ENCODE peak calls at places on chromosomes 1 and 21, in seven cellular contexts. B is ovary, Y is gastrocnemius medialis, A is body of pancreas, D is PC-3, I is transverse colon, Z is cardiac muscle cell. C is an unnamed sample.
A peak's percentile ranks its signal among the peaks of the same experiment; 100 is the strongest.

GRCh38 chr1:235207202-235207565 is 46.1 kb upstream of the RBM34 start:
- DNase-seq in B (no peak), Y (no peak), A (no peak), D (no peak), I (no peak), Z (no peak), C (no peak)

GRCh38 chr1:177865807-177866206 is 104.1 kb downstream of the SEC16B start:
- DNase-seq in B (no peak), Y (no peak), A (no peak), D (no peak), I (no peak), Z (no peak), C (no peak)

GRCh38 chr1:201307760-201308499 is 24.6 kb downstream of the PKP1 start:
- DNase-seq in B (no peak), Y (no peak), A (no peak), D (peak; percentile 100), I (peak; percentile 85), Z (no peak), C (no peak)

GRCh38 chr1:198741744-198742143 is 102.9 kb downstream of the PTPRC start:
- DNase-seq in B (no peak), Y (no peak), A (no peak), D (no peak), I (no peak), Z (peak; percentile 4), C (no peak)

GRCh38 chr21:37375866-37376574 is 9.4 kb downstream of the DYRK1A start:
- DNase-seq in B (no peak), Y (no peak), A (no peak), D (no peak), I (no peak), Z (no peak), C (no peak)

GRCh38 chr1:225980005-225980404 is 19.1 kb downstream of the SDE2 start:
- DNase-seq in B (no peak), Y (no peak), A (peak; percentile 87), D (no peak), I (peak; percentile 68), Z (no peak), C (no peak)

GRCh38 chr21:34795152-34796141 is 126.7 kb downstream of the CLIC6 start:
- DNase-seq in B (no peak), Y (no peak), A (peak; percentile 42), D (peak; percentile 92), I (peak; percentile 67), Z (peak; percentile 67), C (no peak)

GRCh38 chr1:145751491-145752021 is 32.3 kb downstream of the CD160 start:
- DNase-seq in B (no peak), Y (no peak), A (no peak), D (peak; percentile 65), I (no peak), Z (peak; percentile 76), C (no peak)

GRCh38 chr1:67749844-67750689 is 65.1 kb downstream of the GADD45A start:
- DNase-seq in B (no peak), Y (no peak), A (peak; percentile 40), D (peak; percentile 91), I (no peak), Z (peak; percentile 84), C (peak; percentile 76)

GRCh38 chr1:24548070-24548469 is 7.8 kb upstream of the NCMAP start:
- DNase-seq in B (no peak), Y (no peak), A (no peak), D (no peak), I (no peak), Z (no peak), C (no peak)

GRCh38 chr1:209080170-209080781 is 503.2 kb upstream of the CAMK1G start:
- DNase-seq in B (no peak), Y (no peak), A (no peak), D (peak; percentile 77), I (no peak), Z (no peak), C (no peak)

GRCh38 chr1:89971600-89971999 is 23.3 kb upstream of the ZNF326 start:
- DNase-seq in B (no peak), Y (no peak), A (no peak), D (peak; percentile 43), I (no peak), Z (no peak), C (no peak)

GRCh38 chr21:42878993-42879787 is at the start of gene WDR4:
- DNase-seq in B (peak; percentile 98), Y (peak; percentile 95), A (peak; percentile 98), D (peak; percentile 99), I (peak; percentile 99), Z (peak; percentile 98), C (peak; percentile 99)

GRCh38 chr1:92485374-92486250 is 1.1 kb downstream of the GFI1 start:
- DNase-seq in B (no peak), Y (no peak), A (peak; percentile 87), D (no peak), I (peak; percentile 82), Z (peak; percentile 58), C (peak; percentile 62)

GRCh38 chr1:169474302-169474701 is 11.4 kb downstream of the SLC19A2 start:
- DNase-seq in B (no peak), Y (no peak), A (no peak), D (no peak), I (no peak), Z (no peak), C (no peak)

GRCh38 chr1:115230281-115230680 is 107.8 kb downstream of the NGF start:
- DNase-seq in B (no peak), Y (no peak), A (no peak), D (peak; percentile 80), I (no peak), Z (no peak), C (no peak)

GRCh38 chr1:99004270-99005141 is at the start of gene PLPPR5:
- DNase-seq in B (no peak), Y (no peak), A (no peak), D (no peak), I (no peak), Z (peak; percentile 25), C (peak; percentile 68)

GRCh38 chr1:33343539-33343938 is 22.6 kb upstream of the A3GALT2 start:
- DNase-seq in B (no peak), Y (peak; percentile 59), A (no peak), D (no peak), I (no peak), Z (peak; percentile 87), C (no peak)

GRCh38 chr1:65339866-65340483 is 30.6 kb downstream of the DNAJC6 start:
- DNase-seq in B (no peak), Y (no peak), A (no peak), D (peak; percentile 68), I (no peak), Z (peak; percentile 31), C (no peak)

GRCh38 chr1:204286323-204286714 is 72.5 kb upstream of the GOLT1A start:
- DNase-seq in B (no peak), Y (no peak), A (no peak), D (no peak), I (no peak), Z (no peak), C (no peak)
- H3K27me3 ChIP-seq in B (no peaks in the 10 kb centered on the region), Y (peaks cover 12% of the 10 kb centered on the region), A (no peaks in the 10 kb centered on the region), D (no peaks in the 10 kb centered on the region), I (no peaks in the 10 kb centered on the region), Z (no peaks in the 10 kb centered on the region), C (no peaks in the 10 kb centered on the region)

DNA sequence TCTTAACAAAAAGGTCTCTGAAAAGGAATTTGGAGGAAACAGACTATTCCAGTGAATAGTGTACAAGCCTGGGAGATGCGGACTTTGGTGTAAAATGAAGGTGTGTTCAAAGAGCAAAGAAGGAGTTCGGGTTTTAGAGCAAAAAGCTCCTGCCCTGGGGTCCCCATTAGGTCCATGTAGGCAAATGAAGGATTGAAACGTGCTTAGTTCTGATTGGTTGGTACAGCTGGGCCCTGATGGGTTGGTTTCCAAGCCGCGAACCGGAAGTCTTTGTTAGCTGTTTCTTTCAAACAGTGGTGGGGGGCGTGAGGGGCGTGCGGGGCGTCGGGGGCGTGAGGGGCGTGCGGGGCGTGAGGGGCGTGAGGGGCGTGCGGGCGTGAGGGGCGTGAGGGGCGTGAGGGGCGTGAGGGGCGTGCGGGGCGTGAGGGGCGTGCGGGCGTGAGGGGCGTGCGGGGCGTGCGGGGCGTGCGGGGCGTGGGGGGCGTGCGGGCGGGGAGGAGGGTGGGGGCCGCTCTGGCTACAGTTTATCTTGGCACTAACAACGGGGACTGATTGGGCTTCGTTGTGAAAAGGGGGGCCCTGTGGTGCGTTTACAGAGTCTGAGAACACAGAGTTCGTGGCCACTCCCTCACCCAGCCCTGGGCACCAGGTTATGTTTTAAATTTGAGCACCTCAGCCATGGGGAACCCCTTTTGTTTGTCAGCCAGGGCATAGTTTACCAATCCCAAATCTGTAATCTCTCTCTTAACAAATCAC is 29.4 kb downstream of the LRRC3 start:
- DNase-seq in B (no peak), Y (no peak), A (no peak), D (no peak), I (no peak), Z (no peak), C (no peak)
- H3K27me3 ChIP-seq in B (no peaks in the 10 kb centered on the region), Y (peaks cover 8% of the 10 kb centered on the region), A (no peaks in the 10 kb centered on the region), D (no peaks in the 10 kb centered on the region), I (peaks cover 8% of the 10 kb centered on the region), Z (no peaks in the 10 kb centered on the region), C (no peaks in the 10 kb centered on the region)

GRCh38 chr1:11245248-11245647 is 17.1 kb downstream of the MTOR start:
- DNase-seq in B (no peak), Y (no peak), A (no peak), D (no peak), I (no peak), Z (no peak), C (no peak)

GRCh38 chr1:11245904-11246726 is 16.2 kb downstream of the MTOR start:
- DNase-seq in B (no peak), Y (no peak), A (no peak), D (no peak), I (no peak), Z (no peak), C (no peak)

GRCh38 chr1:11253226-11253625 is 9.1 kb downstream of the MTOR start:
- DNase-seq in B (no peak), Y (no peak), A (no peak), D (no peak), I (no peak), Z (no peak), C (no peak)

DNA sequence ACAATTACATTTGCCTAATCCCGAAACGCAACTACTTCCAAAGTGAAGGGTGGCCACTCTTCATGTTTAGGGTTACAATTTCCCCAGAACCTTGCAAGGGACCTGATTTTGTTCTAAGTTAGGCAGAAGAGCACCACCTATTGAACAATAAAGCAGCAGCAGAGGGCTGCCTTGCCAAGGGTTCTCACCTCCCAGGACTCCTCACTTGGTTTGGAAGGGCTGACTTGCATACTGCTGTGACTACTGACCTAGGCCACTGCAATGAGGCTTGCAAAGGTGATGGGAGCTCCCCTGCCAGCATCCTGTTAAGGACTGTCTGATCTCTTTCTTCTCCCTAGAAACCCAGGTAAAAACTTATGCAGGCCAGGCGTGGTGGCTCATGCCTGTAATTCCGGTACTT is 14.2 kb downstream of the MTOR start:
- DNase-seq in B (no peak), Y (no peak), A (no peak), D (peak; percentile 3), I (no peak), Z (no peak), C (no peak)
- H3K27me3 ChIP-seq in B (no peaks in the 10 kb centered on the region), Y (no peaks in the 10 kb centered on the region), A (no peaks in the 10 kb centered on the region), D (no peaks in the 10 kb centered on the region), I (no peaks in the 10 kb centered on the region), Z (no peaks in the 10 kb centered on the region), C (no peaks in the 10 kb centered on the region)

DNA sequence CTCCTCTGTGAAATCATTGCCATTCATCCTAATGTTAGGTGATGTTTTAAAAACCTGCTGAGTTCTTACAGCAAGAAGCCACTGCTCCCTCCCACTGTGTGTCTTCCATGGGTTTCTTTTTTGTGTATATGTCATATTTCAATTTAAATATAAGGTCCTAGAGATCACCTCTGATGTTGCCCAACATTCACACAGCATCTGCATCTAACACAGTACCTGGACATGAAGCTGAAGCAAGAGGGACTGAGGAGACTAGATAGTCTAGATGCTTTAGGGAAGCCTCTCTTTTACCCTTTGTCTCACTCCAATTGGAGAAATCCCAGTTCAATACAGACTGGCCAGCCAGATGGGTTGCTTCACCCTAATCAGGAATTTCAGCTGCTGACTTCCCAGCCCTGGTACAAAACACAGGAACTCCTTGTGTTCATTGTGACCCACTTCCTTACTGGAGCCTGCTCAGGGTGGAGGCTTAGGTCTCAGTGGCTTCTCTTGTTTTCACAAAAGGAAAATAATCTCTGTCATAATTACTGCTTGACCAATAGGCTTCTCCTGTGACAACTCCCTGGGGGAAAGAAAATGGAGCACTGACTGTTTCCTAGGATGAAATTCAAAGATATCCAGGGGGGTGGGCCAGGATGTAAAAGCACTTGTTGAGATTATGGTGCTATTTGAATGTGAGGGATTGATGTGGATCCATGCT is 17.3 kb downstream of the BTG2 start:
- DNase-seq in B (no peak), Y (no peak), A (peak; percentile 85), D (no peak), I (peak; percentile 31), Z (peak; percentile 86), C (no peak)
- H3K27me3 ChIP-seq in B (no peaks in the 10 kb centered on the region), Y (no peaks in the 10 kb centered on the region), A (no peaks in the 10 kb centered on the region), D (peaks cover 28% of the 10 kb centered on the region), I (no peaks in the 10 kb centered on the region), Z (no peaks in the 10 kb centered on the region), C (no peaks in the 10 kb centered on the region)

C was measured in aorta.